ENCODE peak calls at places on chromosomes 7 and 10, in six cellular contexts. I, Z, A, Y, F and G are unnamed samples.

GRCh38 chr7:135420786-135421185 is 89.1 kb downstream of the CNOT4 start:
- DNase-seq in I (no peak), Z (no peak), F (no peak), Y (no peak), A (no peak), G (no peak)

GRCh38 chr10:44334621-44335184 is 50.2 kb downstream of the CXCL12 start:
- DNase-seq in Y (no peak), A (no peak), F (peak), Z (no peak), I (no peak), G (peak)

GRCh38 chr10:119221666-119222065 is 14.3 kb downstream of the GRK5 start:
- DNase-seq in Y (no peak), Z (no peak), F (no peak), I (no peak), A (no peak), G (no peak)

GRCh38 chr7:112110175-112110574 is 96.0 kb downstream of the DOCK4 start:
- DNase-seq in F (no peak), Y (no peak), Z (no peak), A (no peak), I (no peak), G (no peak)

GRCh38 chr7:26507375-26508068 is 215.9 kb downstream of the SNX10 start:
- DNase-seq in F (no peak), A (no peak), Y (peak), I (no peak), Z (no peak), G (no peak)

GRCh38 chr10:34522542-34522941 is 292.6 kb downstream of the PARD3 start:
- DNase-seq in I (no peak), Y (no peak), F (no peak), Z (no peak), A (no peak), G (no peak)

GRCh38 chr7:136874393-136875032 is 6.1 kb downstream of the CHRM2 start:
- DNase-seq in I (no peak), Z (no peak), Y (peak), F (no peak), A (no peak), G (no peak)

GRCh38 chr7:101767544-101767943 is 49.9 kb upstream of the CUX1 start:
- DNase-seq in Y (no peak), A (no peak), I (no peak), Z (no peak), F (no peak), G (no peak)

GRCh38 chr7:139332960-139333359 is 8.2 kb upstream of the FMC1 start:
- DNase-seq in Y (no peak), A (no peak), Z (no peak), I (no peak), F (no peak), G (no peak)

GRCh38 chr10:2933924-2934323 is 133.4 kb upstream of the PFKP start:
- DNase-seq in I (no peak), Z (no peak), Y (no peak), F (no peak), A (no peak), G (no peak)

GRCh38 chr7:148699024-148699771 is 495 bp downstream of the CUL1 start:
- DNase-seq in I (peak), Z (no peak), A (no peak), F (no peak), Y (peak), G (no peak)

GRCh38 chr10:68561804-68562649 is 1.9 kb downstream of the TET1 start:
- DNase-seq in Y (peak), Z (no peak), I (no peak), A (no peak), F (no peak), G (no peak)

GRCh38 chr7:117008849-117009531 is 55.7 kb downstream of the ST7 start:
- DNase-seq in A (no peak), Y (no peak), F (no peak), Z (no peak), I (no peak), G (no peak)